ENCODE peak calls at places on chromosomes 16 and 17, in six cellular contexts. One of them, this sample, is unnamed.
A peak's percentile ranks its signal among the peaks of the same experiment; 100 is the strongest.

GRCh38 chr16:15606521-15607220 is 36.3 kb downstream of the MARF1 start:
- DNase-seq in EL: no peak
- DNase-seq in Calu3: no peak
- DNase-seq in WTC11: no peak
- DNase-seq in endothelial cell: no peak
- DNase-seq in HS-27A: no peak
- DNase-seq in this sample: no peak

GRCh38 chr17:64357191-64357981 is 33.3 kb downstream of the PECAM1 start:
- DNase-seq in EL: peak; percentile 99
- DNase-seq in Calu3: no peak
- DNase-seq in WTC11: no peak
- DNase-seq in endothelial cell: no peak
- DNase-seq in HS-27A: peak; percentile 51
- DNase-seq in this sample: no peak

GRCh38 chr17:58335779-58336455 is 7.3 kb upstream of the TSPOAP1 start:
- DNase-seq in EL: peak; percentile 37
- DNase-seq in Calu3: no peak
- DNase-seq in WTC11: no peak
- DNase-seq in endothelial cell: no peak
- DNase-seq in HS-27A: no peak
- DNase-seq in this sample: no peak

GRCh38 chr17:4204676-4205075 is 59.1 kb downstream of the ANKFY1 start:
- DNase-seq in EL: peak; percentile 89
- DNase-seq in Calu3: no peak
- DNase-seq in WTC11: no peak
- DNase-seq in endothelial cell: no peak
- DNase-seq in HS-27A: no peak
- DNase-seq in this sample: no peak

GRCh38 chr16:1762196-1762878 is 9.0 kb downstream of the NME3 start:
- DNase-seq in EL: no peak
- DNase-seq in Calu3: no peak
- DNase-seq in WTC11: no peak
- DNase-seq in endothelial cell: no peak
- DNase-seq in HS-27A: no peak
- DNase-seq in this sample: no peak

GRCh38 chr17:34637548-34638525 is 58.5 kb downstream of the TMEM132E start:
- DNase-seq in EL: peak; percentile 74
- DNase-seq in Calu3: peak; percentile 86
- DNase-seq in WTC11: peak; percentile 89
- DNase-seq in endothelial cell: peak; percentile 89
- DNase-seq in HS-27A: no peak
- DNase-seq in this sample: no peak

GRCh38 chr16:66872927-66873684 is 7.2 kb upstream of the PDP2 start:
- DNase-seq in EL: peak; percentile 100
- DNase-seq in Calu3: peak; percentile 98
- DNase-seq in WTC11: peak; percentile 90
- DNase-seq in endothelial cell: peak; percentile 93
- DNase-seq in HS-27A: peak; percentile 100
- DNase-seq in this sample: peak; percentile 77

GRCh38 chr16:19502395-19503131 is 19.3 kb downstream of the GDE1 start:
- DNase-seq in EL: peak; percentile 72
- DNase-seq in Calu3: peak; percentile 88
- DNase-seq in WTC11: peak; percentile 79
- DNase-seq in endothelial cell: peak; percentile 81
- DNase-seq in HS-27A: no peak
- DNase-seq in this sample: peak; percentile 33

GRCh38 chr17:45578516-45579455 is 88.3 kb upstream of the PLEKHM1 start:
- DNase-seq in EL: no peak
- DNase-seq in Calu3: no peak
- DNase-seq in WTC11: no peak
- DNase-seq in endothelial cell: no peak
- DNase-seq in HS-27A: no peak
- DNase-seq in this sample: no peak

GRCh38 chr16:4697867-4698291 is 4.5 kb downstream of the NUDT16L1 start:
- DNase-seq in EL: no peak
- DNase-seq in Calu3: no peak
- DNase-seq in WTC11: no peak
- DNase-seq in endothelial cell: no peak
- DNase-seq in HS-27A: no peak
- DNase-seq in this sample: no peak

GRCh38 chr16:88077328-88078108 is 126.3 kb downstream of the BANP start:
- DNase-seq in EL: no peak
- DNase-seq in Calu3: no peak
- DNase-seq in WTC11: no peak
- DNase-seq in endothelial cell: no peak
- DNase-seq in HS-27A: no peak
- DNase-seq in this sample: no peak

GRCh38 chr17:74020522-74020921 is 183.0 kb upstream of the RPL38 start:
- DNase-seq in EL: no peak
- DNase-seq in Calu3: no peak
- DNase-seq in WTC11: no peak
- DNase-seq in endothelial cell: no peak
- DNase-seq in HS-27A: no peak
- DNase-seq in this sample: no peak

GRCh38 chr16:84538441-84538840 is 34.0 kb upstream of the MEAK7 start:
- DNase-seq in EL: no peak
- DNase-seq in Calu3: no peak
- DNase-seq in WTC11: no peak
- DNase-seq in endothelial cell: no peak
- DNase-seq in HS-27A: no peak
- DNase-seq in this sample: no peak

GRCh38 chr17:79438936-79439335 is 171.9 kb downstream of the RBFOX3 start:
- DNase-seq in EL: no peak
- DNase-seq in Calu3: no peak
- DNase-seq in WTC11: no peak
- DNase-seq in endothelial cell: no peak
- DNase-seq in HS-27A: no peak
- DNase-seq in this sample: no peak

GRCh38 chr16:75218256-75219076 is at the start of gene CTRB1:
- DNase-seq in EL: no peak
- DNase-seq in Calu3: no peak
- DNase-seq in WTC11: no peak
- DNase-seq in endothelial cell: no peak
- DNase-seq in HS-27A: no peak
- DNase-seq in this sample: peak; percentile 40

GRCh38 chr17:73290399-73291259 is 21.2 kb downstream of the CDC42EP4 start:
- DNase-seq in EL: no peak
- DNase-seq in Calu3: no peak
- DNase-seq in WTC11: no peak
- DNase-seq in endothelial cell: no peak
- DNase-seq in HS-27A: no peak
- DNase-seq in this sample: no peak

GRCh38 chr17:57987582-57988300 is at the start of gene VEZF1:
- DNase-seq in EL: peak; percentile 78
- DNase-seq in Calu3: peak; percentile 66
- DNase-seq in WTC11: peak; percentile 76
- DNase-seq in endothelial cell: peak; percentile 77
- DNase-seq in HS-27A: no peak
- DNase-seq in this sample: no peak

GRCh38 chr16:89855986-89856385 is 17.4 kb upstream of the TCF25 start:
- DNase-seq in EL: no peak
- DNase-seq in Calu3: no peak
- DNase-seq in WTC11: no peak
- DNase-seq in endothelial cell: no peak
- DNase-seq in HS-27A: no peak
- DNase-seq in this sample: no peak

GRCh38 chr16:14309001-14309886 is 238.1 kb downstream of the MRTFB start:
- DNase-seq in EL: peak; percentile 53
- DNase-seq in Calu3: peak; percentile 48
- DNase-seq in WTC11: peak; percentile 65
- DNase-seq in endothelial cell: no peak
- DNase-seq in HS-27A: no peak
- DNase-seq in this sample: no peak

GRCh38 chr17:77337150-77337549 is 196.4 kb downstream of the SEC14L1 start:
- DNase-seq in EL: no peak
- DNase-seq in Calu3: no peak
- DNase-seq in WTC11: no peak
- DNase-seq in endothelial cell: no peak
- DNase-seq in HS-27A: no peak
- DNase-seq in this sample: no peak

GRCh38 chr17:28488884-28489276 is 15.4 kb downstream of the SLC13A2 start:
- DNase-seq in EL: no peak
- DNase-seq in Calu3: no peak
- DNase-seq in WTC11: no peak
- DNase-seq in endothelial cell: no peak
- DNase-seq in HS-27A: no peak
- DNase-seq in this sample: no peak

GRCh38 chr16:81792828-81793227 is 13.7 kb downstream of the PLCG2 start:
- DNase-seq in EL: no peak
- DNase-seq in Calu3: no peak
- DNase-seq in WTC11: no peak
- DNase-seq in endothelial cell: no peak
- DNase-seq in HS-27A: no peak
- DNase-seq in this sample: no peak

GRCh38 chr17:33461051-33461450 is 168.0 kb upstream of the ASIC2 start:
- DNase-seq in EL: peak; percentile 14
- DNase-seq in Calu3: no peak
- DNase-seq in WTC11: no peak
- DNase-seq in endothelial cell: no peak
- DNase-seq in HS-27A: no peak
- DNase-seq in this sample: no peak

GRCh38 chr16:68782198-68783174 is 45.4 kb downstream of the CDH1 start:
- DNase-seq in EL: no peak
- DNase-seq in Calu3: no peak
- DNase-seq in WTC11: no peak
- DNase-seq in endothelial cell: no peak
- DNase-seq in HS-27A: no peak
- DNase-seq in this sample: no peak

GRCh38 chr17:81422776-81423697 is 27.8 kb downstream of the BAHCC1 start:
- DNase-seq in EL: peak; percentile 97
- DNase-seq in Calu3: peak; percentile 71
- DNase-seq in WTC11: no peak
- DNase-seq in endothelial cell: no peak
- DNase-seq in HS-27A: no peak
- DNase-seq in this sample: no peak

GRCh38 chr17:18968945-18969887 is 17.3 kb downstream of the SLC5A10 start:
- DNase-seq in EL: no peak
- DNase-seq in Calu3: peak; percentile 18
- DNase-seq in WTC11: no peak
- DNase-seq in endothelial cell: no peak
- DNase-seq in HS-27A: no peak
- DNase-seq in this sample: no peak

GRCh38 chr17:6241996-6242395 is 171.8 kb downstream of the WSCD1 start:
- DNase-seq in EL: no peak
- DNase-seq in Calu3: no peak
- DNase-seq in WTC11: no peak
- DNase-seq in endothelial cell: no peak
- DNase-seq in HS-27A: no peak
- DNase-seq in this sample: peak; percentile 15

GRCh38 chr17:70168044-70168978 is 1.0 kb upstream of the KCNJ2 start:
- DNase-seq in EL: peak; percentile 59
- DNase-seq in Calu3: peak; percentile 37
- DNase-seq in WTC11: peak; percentile 65
- DNase-seq in endothelial cell: peak; percentile 64
- DNase-seq in HS-27A: no peak
- DNase-seq in this sample: peak; percentile 73

GRCh38 chr17:16158721-16159120 is 56.6 kb downstream of the NCOR1 start:
- DNase-seq in EL: no peak
- DNase-seq in Calu3: no peak
- DNase-seq in WTC11: no peak
- DNase-seq in endothelial cell: no peak
- DNase-seq in HS-27A: no peak
- DNase-seq in this sample: no peak

GRCh38 chr16:87834015-87834667 is 35.2 kb downstream of the SLC7A5 start:
- DNase-seq in EL: no peak
- DNase-seq in Calu3: no peak
- DNase-seq in WTC11: no peak
- DNase-seq in endothelial cell: no peak
- DNase-seq in HS-27A: no peak
- DNase-seq in this sample: no peak

GRCh38 chr17:5694507-5694906 is 110.2 kb upstream of the NLRP1 start:
- DNase-seq in EL: peak; percentile 8
- DNase-seq in Calu3: no peak
- DNase-seq in WTC11: peak; percentile 59
- DNase-seq in endothelial cell: no peak
- DNase-seq in HS-27A: no peak
- DNase-seq in this sample: no peak

GRCh38 chr16:83113317-83113716 is 486.5 kb downstream of the CDH13 start:
- DNase-seq in EL: peak; percentile 39
- DNase-seq in Calu3: no peak
- DNase-seq in WTC11: peak; percentile 63
- DNase-seq in endothelial cell: peak; percentile 55
- DNase-seq in HS-27A: no peak
- DNase-seq in this sample: no peak

This sample was measured in amygdala.